ENCODE peak calls at places on chromosomes 12 and 14, in five cellular contexts. Z is stimulated activated effector memory CD8-positive, alpha-beta T cell treated with anti-CD3 and anti-CD28 coated beads, Interleukin-12 subunit alpha, Interleukin-12 subunit beta, amount 100 ng/mL, for 72 hours; J is AG20443; H is sigmoid colon; W is iPS-NIHi11. D is an unnamed sample.
A peak's percentile ranks its signal among the peaks of the same experiment; 100 is the strongest.

GRCh38 chr12:67541625-67541991 is 106.9 kb upstream of the DYRK2 start:
- DNase-seq in Z (no peak), J (no peak), H (no peak), W (no peak), D (no peak)

GRCh38 chr12:124148481-124148880 is 146.4 kb upstream of the RFLNA start:
- DNase-seq in Z (no peak), J (no peak), H (no peak), W (no peak), D (no peak)

GRCh38 chr12:128715485-128715884 is 108.3 kb downstream of the SLC15A4 start:
- DNase-seq in Z (no peak), J (no peak), H (no peak), W (no peak), D (no peak)

GRCh38 chr14:39491134-39491541 is 58.9 kb upstream of the FBXO33 start:
- DNase-seq in Z (no peak), J (peak; percentile 27), H (no peak), W (peak; percentile 20), D (peak; percentile 4)

GRCh38 chr12:40312982-40313576 is 88.3 kb downstream of the LRRK2 start:
- DNase-seq in Z (no peak), J (peak; percentile 34), H (no peak), W (no peak), D (no peak)

GRCh38 chr12:95304673-95305198 is 87.1 kb downstream of the VEZT start:
- DNase-seq in Z (no peak), J (peak; percentile 25), H (no peak), W (no peak), D (no peak)

GRCh38 chr12:117686911-117687377 is 281.8 kb downstream of the KSR2 start:
- DNase-seq in Z (no peak), J (peak; percentile 68), H (peak; percentile 76), W (no peak), D (no peak)

GRCh38 chr12:109557809-109558208 is 15.5 kb downstream of the MMAB start:
- DNase-seq in Z (no peak), J (no peak), H (no peak), W (no peak), D (no peak)

GRCh38 chr12:4273651-4274395 is at the start of gene CCND2:
- DNase-seq in Z (peak; percentile 44), J (peak; percentile 85), H (peak; percentile 99), W (peak; percentile 88), D (no peak)

GRCh38 chr12:82430541-82431145 is 72.3 kb downstream of the METTL25 start:
- DNase-seq in Z (no peak), J (no peak), H (no peak), W (no peak), D (no peak)

GRCh38 chr14:95998656-95999055 is 40.5 kb upstream of the C14orf132 start:
- DNase-seq in Z (no peak), J (peak; percentile 52), H (no peak), W (no peak), D (no peak)

GRCh38 chr14:105021656-105022275 is 883 bp upstream of the CDCA4 start:
- DNase-seq in Z (no peak), J (no peak), H (no peak), W (peak; percentile 66), D (peak; percentile 45)

GRCh38 chr14:26531894-26532293 is 65.9 kb downstream of the NOVA1 start:
- DNase-seq in Z (no peak), J (peak; percentile 16), H (no peak), W (no peak), D (no peak)

GRCh38 chr12:52086366-52086765 is 6.9 kb downstream of the SMIM41 start:
- DNase-seq in Z (no peak), J (peak; percentile 71), H (no peak), W (no peak), D (peak; percentile 70)

GRCh38 chr12:5685935-5686334 is 254.0 kb downstream of the NTF3 start:
- DNase-seq in Z (no peak), J (no peak), H (no peak), W (no peak), D (no peak)

GRCh38 chr14:94795372-94795771 is 25.5 kb upstream of the GSC start:
- DNase-seq in Z (no peak), J (no peak), H (no peak), W (no peak), D (no peak)

GRCh38 chr12:47820631-47821345 is 1.1 kb upstream of the HDAC7 start:
- DNase-seq in Z (no peak), J (peak; percentile 94), H (peak; percentile 97), W (peak; percentile 88), D (no peak)

GRCh38 chr14:104774453-104775072 is 21.0 kb downstream of the AKT1 start:
- DNase-seq in Z (no peak), J (no peak), H (no peak), W (no peak), D (peak; percentile 67)

GRCh38 chr12:76356094-76356493 is 7.9 kb upstream of the BBS10 start:
- DNase-seq in Z (no peak), J (no peak), H (no peak), W (no peak), D (no peak)

GRCh38 chr14:95222870-95223398 is 65.6 kb upstream of the DICER1 start:
- DNase-seq in Z (no peak), J (no peak), H (peak; percentile 28), W (no peak), D (no peak)

GRCh38 chr12:12443482-12443881 is 86.6 kb downstream of the BORCS5 start:
- DNase-seq in Z (no peak), J (no peak), H (peak; percentile 75), W (no peak), D (peak; percentile 76)

GRCh38 chr14:25122188-25122587 is 72.2 kb upstream of the STXBP6 start:
- DNase-seq in Z (no peak), J (peak; percentile 24), H (no peak), W (no peak), D (no peak)

GRCh38 chr14:105148604-105149145 is 19.9 kb downstream of the JAG2 start:
- DNase-seq in Z (no peak), J (no peak), H (no peak), W (no peak), D (no peak)

GRCh38 chr12:78864483-78865296 is at the start of gene SYT1:
- DNase-seq in Z (no peak), J (peak; percentile 73), H (peak; percentile 79), W (peak; percentile 92), D (no peak)

GRCh38 chr12:65339161-65339560 is 60.7 kb downstream of the MSRB3 start:
- DNase-seq in Z (no peak), J (no peak), H (no peak), W (no peak), D (no peak)

GRCh38 chr12:50242751-50243191 is 40.5 kb downstream of the LIMA1 start:
- DNase-seq in Z (no peak), J (peak; percentile 49), H (no peak), W (no peak), D (no peak)

GRCh38 chr14:68716698-68717097 is 76.2 kb downstream of the ZFP36L1 start:
- DNase-seq in Z (no peak), J (no peak), H (no peak), W (no peak), D (no peak)

GRCh38 chr12:18811268-18811667 is 73.3 kb downstream of the CAPZA3 start:
- DNase-seq in Z (no peak), J (no peak), H (no peak), W (no peak), D (no peak)

GRCh38 chr12:109735051-109735521 is 21.5 kb downstream of the FAM222A start:
- DNase-seq in Z (no peak), J (no peak), H (peak; percentile 33), W (no peak), D (no peak)

GRCh38 chr12:120402217-120402616 is 33.3 kb upstream of the MSI1 start:
- DNase-seq in Z (no peak), J (no peak), H (no peak), W (peak; percentile 72), D (no peak)

GRCh38 chr14:24699052-24699451 is 65.1 kb upstream of the GZMB start:
- DNase-seq in Z (no peak), J (no peak), H (no peak), W (no peak), D (no peak)

GRCh38 chr14:37215345-37215744 is 17.6 kb downstream of the MIPOL1 start:
- DNase-seq in Z (no peak), J (no peak), H (no peak), W (no peak), D (no peak)

GRCh38 chr12:68806488-68807237 is 1.3 kb upstream of the MDM2 start:
- DNase-seq in Z (no peak), J (no peak), H (no peak), W (no peak), D (no peak)

GRCh38 chr14:24392327-24393098 is 6.3 kb upstream of the NYNRIN start:
- DNase-seq in Z (no peak), J (no peak), H (no peak), W (no peak), D (peak; percentile 47)

GRCh38 chr12:78863482-78864427 is 819 bp upstream of the SYT1 start:
- DNase-seq in Z (no peak), J (peak; percentile 58), H (peak; percentile 75), W (peak; percentile 64), D (no peak)

GRCh38 chr12:103799504-103800251 is 41.4 kb downstream of the NT5DC3 start:
- DNase-seq in Z (no peak), J (peak; percentile 23), H (peak; percentile 58), W (peak; percentile 40), D (no peak)

GRCh38 chr12:82325540-82326336 is 32.4 kb downstream of the CCDC59 start:
- DNase-seq in Z (no peak), J (no peak), H (no peak), W (no peak), D (no peak)